ENCODE peak calls at places on chromosome 7, in nine cellular contexts. R is WTC11, E is MM.1S, W is psoas muscle, G is adrenal gland, P is GM12865, X is GM06990, D is tibial nerve, Z is choroid plexus epithelial cell. F is an unnamed sample.

GRCh38 chr7:140036224-140036651 is 26.5 kb downstream of the PARP12 start:
- DNase-seq in R (no peak), E (no peak), W (no peak), G (no peak), P (peak; percentile 24), X (no peak), D (no peak), Z (no peak), F (no peak)

GRCh38 chr7:100563809-100564400 is 9.8 kb downstream of the SAP25 start:
- DNase-seq in R (peak; percentile 94), E (peak; percentile 68), W (peak; percentile 83), G (peak; percentile 84), P (peak; percentile 81), X (peak; percentile 61), D (peak; percentile 83), Z (peak; percentile 82), F (peak; percentile 86)

GRCh38 chr7:111560773-111561658 is 1.3 kb downstream of the IMMP2L start:
- DNase-seq in R (no peak), E (no peak), W (no peak), G (no peak), P (peak; percentile 11), X (no peak), D (no peak), Z (peak; percentile 84), F (peak; percentile 5)

GRCh38 chr7:109246330-109247077 is 676.8 kb downstream of the DNAJB9 start:
- DNase-seq in R (no peak), E (no peak), W (no peak), G (no peak), P (no peak), X (no peak), D (no peak), Z (peak; percentile 2), F (no peak)

GRCh38 chr7:41096921-41097320 is 606.0 kb downstream of the INHBA start:
- DNase-seq in R (no peak), E (no peak), W (no peak), G (no peak), P (no peak), X (no peak), D (no peak), Z (peak; percentile 33), F (no peak)

GRCh38 chr7:47506716-47507354 is 75.1 kb downstream of the TNS3 start:
- DNase-seq in R (no peak), E (no peak), W (no peak), G (no peak), P (no peak), X (no peak), D (no peak), Z (peak; percentile 86), F (no peak)

GRCh38 chr7:158145370-158145769 is 442.3 kb downstream of the PTPRN2 start:
- DNase-seq in R (no peak), E (no peak), W (no peak), G (no peak), P (no peak), X (no peak), D (no peak), Z (no peak), F (no peak)

GRCh38 chr7:80453699-80454340 is 58.0 kb downstream of the GNAT3 start:
- DNase-seq in R (no peak), E (peak; percentile 13), W (no peak), G (no peak), P (peak; percentile 9), X (no peak), D (no peak), Z (peak; percentile 66), F (peak; percentile 7)

GRCh38 chr7:80134105-80134535 is 511 bp upstream of the GNAI1 start:
- DNase-seq in R (no peak), E (no peak), W (no peak), G (no peak), P (no peak), X (no peak), D (peak; percentile 53), Z (no peak), F (no peak)

GRCh38 chr7:91249506-91250233 is 14.6 kb upstream of the FZD1 start:
- DNase-seq in R (no peak), E (no peak), W (no peak), G (no peak), P (no peak), X (no peak), D (no peak), Z (peak; percentile 73), F (no peak)

DNA sequence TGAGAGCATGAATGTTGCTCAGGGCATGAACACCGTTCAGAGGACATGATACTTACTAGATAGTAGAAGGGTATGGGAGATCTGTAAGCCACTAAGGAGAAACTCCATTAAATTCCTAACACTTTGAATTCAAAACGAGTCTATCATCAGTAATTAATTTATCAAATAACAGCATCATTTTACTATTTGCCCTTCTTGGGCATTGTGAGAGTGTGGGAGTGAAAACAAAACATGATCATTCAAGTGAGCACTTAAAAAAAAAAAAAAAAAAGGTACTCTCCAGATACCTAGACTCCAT is 20.5 kb upstream of the ASB15 start:
- DNase-seq in R (no peak), E (no peak), W (no peak), G (no peak), P (no peak), X (no peak), D (no peak), Z (no peak), F (no peak)
- TF ChIP-seq CTCF in R (no peak), E (no peak), W (no peak), G (no peak), P (no peak), X (no peak), D (no peak), Z (no peak), F (no peak)

GRCh38 chr7:26151953-26152781 is at the start of gene NFE2L3:
- DNase-seq in R (peak; percentile 73), E (peak; percentile 93), W (peak; percentile 68), G (peak; percentile 76), P (peak; percentile 93), X (peak; percentile 91), D (peak; percentile 39), Z (peak; percentile 77), F (peak; percentile 94)
- TF ChIP-seq CTCF in R (no peak), E (no peak), W (peak; percentile 21), G (peak; percentile 31), P (peak; percentile 5), X (no peak), D (peak; percentile 39), Z (no peak), F (peak; percentile 8)

GRCh38 chr7:3087243-3087642 is 43.6 kb upstream of the CARD11 start:
- DNase-seq in R (no peak), E (no peak), W (no peak), G (no peak), P (no peak), X (no peak), D (no peak), Z (peak; percentile 85), F (no peak)

GRCh38 chr7:3091631-3092030 is 48.0 kb upstream of the CARD11 start:
- DNase-seq in R (no peak), E (no peak), W (no peak), G (no peak), P (no peak), X (no peak), D (no peak), Z (no peak), F (no peak)

GRCh38 chr7:3095046-3095445 is 51.4 kb upstream of the CARD11 start:
- DNase-seq in R (no peak), E (no peak), W (no peak), G (no peak), P (peak; percentile 62), X (no peak), D (no peak), Z (no peak), F (peak; percentile 50)

GRCh38 chr7:3092468-3092867 is 48.8 kb upstream of the CARD11 start:
- DNase-seq in R (no peak), E (peak; percentile 45), W (peak; percentile 29), G (no peak), P (peak; percentile 83), X (peak; percentile 78), D (no peak), Z (peak; percentile 57), F (peak; percentile 73)

GRCh38 chr7:3089493-3089892 is 45.8 kb upstream of the CARD11 start:
- DNase-seq in R (peak; percentile 77), E (no peak), W (no peak), G (no peak), P (peak; percentile 27), X (no peak), D (no peak), Z (peak; percentile 34), F (no peak)
- TF ChIP-seq CTCF in R (peak; percentile 62), E (peak; percentile 24), W (no peak), G (peak; percentile 39), P (peak; percentile 56), X (peak; percentile 55), D (peak; percentile 24), Z (peak; percentile 58), F (peak; percentile 48)

GRCh38 chr7:69609901-69610674 is 11.8 kb downstream of the AUTS2 start:
- DNase-seq in R (no peak), E (no peak), W (no peak), G (no peak), P (no peak), X (no peak), D (no peak), Z (no peak), F (no peak)
- TF ChIP-seq CTCF in R (no peak), E (no peak), W (no peak), G (no peak), P (no peak), X (no peak), D (no peak), Z (no peak), F (no peak)

GRCh38 chr7:591856-592628 is 72.4 kb upstream of the PDGFA start:
- DNase-seq in R (no peak), E (no peak), W (no peak), G (no peak), P (no peak), X (no peak), D (no peak), Z (no peak), F (no peak)
- TF ChIP-seq CTCF in R (no peak), E (no peak), W (no peak), G (no peak), P (no peak), X (no peak), D (no peak), Z (no peak), F (no peak)

GRCh38 chr7:119482209-119482608 is 790.8 kb upstream of the KCND2 start:
- DNase-seq in R (peak; percentile 63), E (peak; percentile 93), W (no peak), G (no peak), P (peak; percentile 70), X (peak; percentile 9), D (no peak), Z (peak; percentile 7), F (peak; percentile 13)
- TF ChIP-seq CTCF in R (peak; percentile 41), E (peak; percentile 70), W (no peak), G (peak; percentile 11), P (peak; percentile 52), X (peak; percentile 59), D (no peak), Z (peak; percentile 32), F (peak; percentile 25)

DNA sequence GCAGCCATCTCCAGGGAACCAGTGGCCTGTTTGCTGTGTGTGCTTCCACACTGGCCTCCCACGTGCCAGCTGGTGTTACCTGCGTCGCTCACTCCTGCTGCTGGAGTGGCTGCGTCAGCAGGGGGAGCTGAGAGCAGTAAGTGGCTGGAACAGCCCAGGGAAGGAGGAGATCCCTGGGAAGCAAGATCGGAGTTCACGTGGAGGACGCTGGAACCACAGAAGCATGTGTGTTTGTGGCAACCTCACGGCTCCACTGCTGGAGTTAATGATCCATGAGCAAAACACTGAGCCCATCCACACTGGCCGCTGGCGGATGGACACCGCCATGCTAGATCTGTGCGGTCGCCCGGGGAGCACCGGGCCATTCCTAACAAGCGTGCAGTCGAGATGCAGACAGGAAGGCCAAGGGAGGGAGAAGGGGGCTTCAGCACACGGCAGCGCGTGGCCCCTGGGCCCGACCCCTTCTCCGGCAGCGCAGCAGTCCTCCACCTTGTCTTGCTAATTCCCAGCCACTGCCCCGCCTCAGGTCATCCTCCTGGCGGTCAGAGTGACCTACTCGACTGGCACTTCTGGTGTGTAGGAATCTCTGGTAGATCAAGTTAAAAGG is 68.5 kb upstream of the EEPD1 start:
- DNase-seq in R (peak; percentile 70), E (no peak), W (peak; percentile 49), G (peak; percentile 26), P (no peak), X (no peak), D (no peak), Z (peak; percentile 64), F (no peak)
- TF ChIP-seq CTCF in R (no peak), E (no peak), W (peak; percentile 43), G (peak; percentile 9), P (no peak), X (no peak), D (no peak), Z (peak; percentile 65), F (no peak)

F was measured in GM13977.